ENCODE peak calls at places on chromosome 4, in nine cellular contexts. N is AG08395; S is stimulated activated CD4-positive, alpha-beta T cell treated with anti-CD3 and anti-CD28 coated beads, Interleukin-4, amount 100 ng/mL, for 24 hours; X is right cardiac atrium; Q is head of caudate nucleus; A is NCI-H526; H is dorsolateral prefrontal cortex; O is CD4-positive, CD25-positive, alpha-beta regulatory T cell; G is NCI-H1092 treated with DMSO at 0.1 percent for 48 hours. K is an unnamed sample.
A peak's percentile ranks its signal among the peaks of the same experiment; 100 is the strongest.

GRCh38 chr4:2868840-2869487 is 25.3 kb downstream of the ADD1 start:
- DNase-seq in N (no peak), S (no peak), X (no peak), Q (no peak), A (peak; percentile 89), H (no peak), O (no peak), G (no peak), K (no peak)

GRCh38 chr4:72858328-72858727 is 211.2 kb downstream of the COX18 start:
- DNase-seq in N (peak; percentile 71), S (no peak), X (no peak), Q (no peak), A (no peak), H (no peak), O (no peak), G (no peak), K (no peak)

GRCh38 chr4:46444318-46444717 is 54.4 kb upstream of the GABRA2 start:
- DNase-seq in N (no peak), S (no peak), X (no peak), Q (no peak), A (no peak), H (no peak), O (no peak), G (no peak), K (no peak)

GRCh38 chr4:121977251-121978168 is 25.6 kb upstream of the TRPC3 start:
- DNase-seq in N (no peak), S (no peak), X (no peak), Q (no peak), A (no peak), H (no peak), O (no peak), G (no peak), K (no peak)

GRCh38 chr4:6472387-6473263 is at the start of gene PPP2R2C:
- DNase-seq in N (no peak), S (no peak), X (no peak), Q (no peak), A (peak; percentile 82), H (no peak), O (no peak), G (peak; percentile 19), K (no peak)

GRCh38 chr4:1041936-1042330 is 30.5 kb downstream of the FGFRL1 start:
- DNase-seq in N (no peak), S (no peak), X (peak; percentile 51), Q (no peak), A (no peak), H (no peak), O (no peak), G (no peak), K (no peak)

GRCh38 chr4:118798658-118799057 is 37.3 kb downstream of the SEC24D start:
- DNase-seq in N (no peak), S (no peak), X (no peak), Q (no peak), A (no peak), H (no peak), O (no peak), G (no peak), K (no peak)

GRCh38 chr4:89657931-89658700 is 178.8 kb downstream of the SNCA start:
- DNase-seq in N (peak; percentile 6), S (no peak), X (no peak), Q (no peak), A (peak; percentile 14), H (no peak), O (no peak), G (peak; percentile 10), K (no peak)

GRCh38 chr4:89056953-89057398 is at the start of gene FAM13A:
- DNase-seq in N (peak; percentile 86), S (no peak), X (peak; percentile 90), Q (peak; percentile 58), A (peak; percentile 91), H (peak; percentile 55), O (no peak), G (peak; percentile 92), K (peak; percentile 59)

GRCh38 chr4:120130786-120131185 is 64.1 kb upstream of the MAD2L1 start:
- DNase-seq in N (no peak), S (no peak), X (no peak), Q (no peak), A (no peak), H (no peak), O (no peak), G (no peak), K (no peak)

GRCh38 chr4:165325732-165326512 is 1.5 kb upstream of the MSMO1 start:
- DNase-seq in N (peak; percentile 48), S (peak; percentile 13), X (no peak), Q (no peak), A (no peak), H (no peak), O (no peak), G (no peak), K (no peak)

GRCh38 chr4:41632481-41633073 is 94.6 kb downstream of the LIMCH1 start:
- DNase-seq in N (peak; percentile 36), S (no peak), X (no peak), Q (no peak), A (no peak), H (no peak), O (no peak), G (no peak), K (no peak)

GRCh38 chr4:96483308-96484030 is 643.6 kb downstream of the PDHA2 start:
- DNase-seq in N (no peak), S (no peak), X (no peak), Q (no peak), A (no peak), H (no peak), O (no peak), G (no peak), K (no peak)

GRCh38 chr4:137650051-137650450 is 117.8 kb upstream of the PCDH18 start:
- DNase-seq in N (no peak), S (no peak), X (no peak), Q (no peak), A (no peak), H (no peak), O (no peak), G (no peak), K (no peak)

GRCh38 chr4:48262926-48263325 is 6.7 kb downstream of the TEC start:
- DNase-seq in N (peak; percentile 19), S (no peak), X (no peak), Q (no peak), A (no peak), H (no peak), O (no peak), G (no peak), K (no peak)

GRCh38 chr4:17128268-17128667 is 229.8 kb upstream of the LDB2 start:
- DNase-seq in N (peak; percentile 54), S (no peak), X (no peak), Q (no peak), A (no peak), H (no peak), O (no peak), G (no peak), K (no peak)

GRCh38 chr4:754221-755120 is 48.8 kb downstream of the PCGF3 start:
- DNase-seq in N (no peak), S (no peak), X (peak; percentile 47), Q (no peak), A (no peak), H (no peak), O (no peak), G (no peak), K (no peak)

GRCh38 chr4:169189372-169189771 is 81.4 kb downstream of the SH3RF1 start:
- DNase-seq in N (no peak), S (no peak), X (no peak), Q (no peak), A (no peak), H (no peak), O (no peak), G (no peak), K (no peak)

GRCh38 chr4:137408527-137409177 is 123.6 kb downstream of the PCDH18 start:
- DNase-seq in N (no peak), S (no peak), X (no peak), Q (no peak), A (peak; percentile 44), H (no peak), O (no peak), G (no peak), K (no peak)

GRCh38 chr4:16110199-16110598 is 26.4 kb upstream of the PROM1 start:
- DNase-seq in N (no peak), S (no peak), X (no peak), Q (no peak), A (no peak), H (no peak), O (no peak), G (no peak), K (no peak)

GRCh38 chr4:38157592-38157991 is 197.4 kb downstream of the PTTG2 start:
- DNase-seq in N (no peak), S (no peak), X (no peak), Q (no peak), A (no peak), H (no peak), O (no peak), G (no peak), K (no peak)

GRCh38 chr4:177246636-177247584 is 62.8 kb upstream of the NEIL3 start:
- DNase-seq in N (peak; percentile 31), S (no peak), X (no peak), Q (no peak), A (no peak), H (no peak), O (no peak), G (no peak), K (no peak)

GRCh38 chr4:86152454-86152853 is 207.4 kb downstream of the MAPK10 start:
- DNase-seq in N (no peak), S (no peak), X (no peak), Q (no peak), A (no peak), H (no peak), O (no peak), G (no peak), K (no peak)